ENCODE peak calls at places on chromosomes 13 and 19, in six cellular contexts. H is thoracic aorta, Z is GM23338, A is AG10803, D is GM13977, U is cardiac fibroblast. C is an unnamed sample.

GRCh38 chr19:16400911-16401675 is 70.7 kb downstream of the EPS15L1 start:
- DNase-seq in Z (no peak), H (peak; percentile 40), D (no peak), A (peak; percentile 23), U (no peak), C (no peak)

GRCh38 chr13:25910243-25910642 is 141.6 kb downstream of the SHISA2 start:
- DNase-seq in H (no peak), U (no peak), A (no peak), Z (no peak), D (no peak), C (no peak)

GRCh38 chr19:9352505-9352904 is 10.3 kb upstream of the ZNF177 start:
- DNase-seq in D (no peak), H (no peak), A (no peak), Z (no peak), U (no peak), C (no peak)

GRCh38 chr13:44810067-44810840 is 179.0 kb downstream of the NUFIP1 start:
- DNase-seq in D (no peak), Z (no peak), A (no peak), H (no peak), U (peak; percentile 69), C (no peak)

GRCh38 chr13:99750951-99751350 is 220.6 kb downstream of the ZIC5 start:
- DNase-seq in D (no peak), A (no peak), H (no peak), Z (no peak), U (no peak), C (no peak)

GRCh38 chr19:34837262-34837661 is 64.2 kb upstream of the ZNF599 start:
- DNase-seq in Z (no peak), A (no peak), H (no peak), D (no peak), U (peak; percentile 45), C (no peak)

GRCh38 chr19:33339016-33339749 is 34.3 kb upstream of the CEBPG start:
- DNase-seq in U (no peak), H (no peak), D (no peak), A (no peak), Z (no peak), C (no peak)

GRCh38 chr13:98997738-98998641 is 20.1 kb upstream of the DOCK9 start:
- DNase-seq in A (peak; percentile 89), Z (no peak), H (no peak), D (no peak), U (no peak), C (peak; percentile 57)

GRCh38 chr19:35015576-35016351 is 14.5 kb upstream of the SCN1B start:
- DNase-seq in U (peak; percentile 20), A (peak; percentile 9), H (no peak), D (no peak), Z (no peak), C (no peak)

GRCh38 chr13:40666905-40667621 is 622 bp upstream of the FOXO1 start:
- DNase-seq in Z (peak; percentile 70), U (no peak), H (no peak), D (peak; percentile 42), A (no peak), C (no peak)

GRCh38 chr19:17766543-17767131 is 15.4 kb downstream of the FCHO1 start:
- DNase-seq in U (peak; percentile 91), Z (peak; percentile 95), A (peak; percentile 77), H (no peak), D (no peak), C (peak; percentile 60)

GRCh38 chr19:15166700-15167099 is 34.1 kb downstream of the NOTCH3 start:
- DNase-seq in Z (peak; percentile 39), D (no peak), H (no peak), U (no peak), A (no peak), C (no peak)

GRCh38 chr19:15159251-15159650 is 41.5 kb downstream of the NOTCH3 start:
- DNase-seq in Z (peak; percentile 57), A (peak; percentile 17), H (no peak), D (no peak), U (peak; percentile 15), C (no peak)

GRCh38 chr19:15156391-15156790 is 44.4 kb downstream of the NOTCH3 start:
- DNase-seq in H (no peak), D (no peak), U (no peak), A (no peak), Z (no peak), C (no peak)

GRCh38 chr19:15161028-15161984 is 39.5 kb downstream of the NOTCH3 start:
- DNase-seq in A (peak; percentile 46), Z (peak; percentile 38), H (no peak), D (peak; percentile 76), U (peak; percentile 39), C (no peak)
- TF ChIP-seq CTCF in A (peak; percentile 62), Z (peak; percentile 54), H (no peak), D (peak; percentile 60), U (peak; percentile 56), C (peak; percentile 74)

DNA sequence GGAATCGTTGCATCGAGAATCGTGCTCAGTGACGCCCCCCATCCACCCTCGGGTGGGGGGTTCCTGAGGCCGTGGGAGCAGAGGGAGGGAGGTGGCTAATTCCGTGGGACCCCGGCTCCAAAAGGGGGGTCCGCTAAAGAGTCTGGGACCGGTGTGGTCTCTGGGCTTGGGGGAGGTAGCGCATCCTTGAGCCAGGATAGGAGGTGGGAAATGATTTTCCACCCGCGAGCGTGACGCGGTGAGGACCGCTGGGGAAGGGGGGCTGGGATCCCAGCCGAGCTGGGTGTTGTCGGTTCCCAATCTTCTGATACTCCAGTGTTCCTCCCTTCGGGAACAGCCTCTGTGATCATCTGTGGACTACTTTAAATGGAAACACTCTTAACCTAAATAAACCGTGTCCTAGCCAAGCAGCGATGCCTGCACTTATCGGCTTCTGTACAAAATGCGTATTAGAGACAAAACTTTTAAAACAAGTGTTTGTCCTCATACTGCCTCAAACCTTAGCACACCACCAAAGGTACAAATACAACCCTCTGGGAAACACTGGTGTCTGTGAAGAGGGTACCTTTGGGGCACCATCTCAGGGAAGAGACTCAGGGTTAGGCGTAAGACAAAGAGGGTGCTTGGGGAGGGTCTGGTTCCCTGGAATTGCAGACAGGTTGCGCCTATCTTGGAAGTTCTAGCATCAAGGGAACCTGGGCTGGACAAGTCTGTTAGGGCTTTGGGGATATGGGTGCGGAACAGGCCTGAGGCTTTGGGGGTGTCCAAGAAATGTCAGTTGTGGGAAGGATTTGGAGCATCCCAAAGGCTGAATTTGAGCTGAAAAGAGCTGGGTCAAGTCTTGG is 16.0 kb downstream of the KCNC3 start:
- DNase-seq in A (no peak), D (no peak), Z (peak; percentile 34), H (no peak), U (no peak), C (no peak)
- TF ChIP-seq CTCF in A (no peak), D (no peak), Z (no peak), H (no peak), U (no peak), C (no peak)

GRCh38 chr19:7901337-7901736 is 2.3 kb upstream of the MAP2K7 start:
- DNase-seq in Z (no peak), H (no peak), U (no peak), D (no peak), A (no peak), C (no peak)

GRCh38 chr19:7902796-7903243 is 857 bp upstream of the MAP2K7 start:
- DNase-seq in D (no peak), A (no peak), Z (no peak), U (no peak), H (no peak), C (no peak)

GRCh38 chr19:7904074-7905020 is 670 bp downstream of the MAP2K7 start:
- DNase-seq in A (no peak), Z (peak; percentile 49), U (no peak), H (no peak), D (peak; percentile 87), C (no peak)

GRCh38 chr19:7905298-7905697 is 1.6 kb downstream of the MAP2K7 start:
- DNase-seq in D (no peak), H (no peak), Z (no peak), U (no peak), A (no peak), C (no peak)

GRCh38 chr19:7903244-7904073 is at the start of gene MAP2K7:
- DNase-seq in H (peak; percentile 99), D (peak; percentile 100), Z (peak; percentile 100), U (peak; percentile 99), A (peak; percentile 98), C (peak; percentile 99)
- TF ChIP-seq CTCF in H (peak; percentile 44), D (peak; percentile 83), Z (peak; percentile 91), U (peak; percentile 28), A (peak; percentile 52), C (peak; percentile 77)

DNA sequence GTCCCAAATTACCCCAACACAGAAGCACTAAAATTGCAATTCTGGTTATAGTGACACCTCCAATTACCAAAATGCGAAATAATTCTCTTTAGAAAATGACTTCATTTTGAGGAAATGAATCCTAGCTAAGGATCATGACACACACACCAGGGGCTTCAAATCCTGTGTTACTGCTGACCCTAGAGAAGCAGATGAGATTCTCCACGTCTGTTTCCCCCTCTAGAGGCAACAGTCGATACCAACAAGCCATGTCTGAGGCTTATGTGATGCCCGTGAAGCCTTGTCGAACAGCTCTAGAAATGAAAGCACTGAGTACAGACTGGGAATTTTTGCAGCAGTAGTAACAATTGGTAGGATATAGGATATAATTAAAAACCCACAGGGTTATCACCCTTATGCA is 153.6 kb upstream of the TMTC4 start:
- DNase-seq in A (no peak), U (no peak), D (no peak), Z (peak; percentile 70), H (no peak), C (no peak)
- TF ChIP-seq CTCF in A (peak; percentile 8), U (no peak), D (peak; percentile 17), Z (peak; percentile 77), H (no peak), C (no peak)

GRCh38 chr19:10874019-10874418 is 2.7 kb downstream of the CARM1 start:
- DNase-seq in Z (no peak), H (no peak), A (no peak), U (no peak), D (no peak), C (no peak)

GRCh38 chr19:10872551-10873107 is 1.3 kb downstream of the CARM1 start:
- DNase-seq in Z (no peak), H (no peak), U (no peak), D (no peak), A (no peak), C (no peak)

GRCh38 chr19:10870955-10871603 is at the start of gene CARM1:
- DNase-seq in U (peak; percentile 100), D (peak; percentile 100), A (peak; percentile 98), H (peak; percentile 98), Z (peak; percentile 96), C (peak; percentile 95)

GRCh38 chr19:10870501-10870954 is 825 bp upstream of the CARM1 start:
- DNase-seq in H (no peak), Z (peak; percentile 95), A (no peak), D (no peak), U (no peak), C (no peak)

DNA sequence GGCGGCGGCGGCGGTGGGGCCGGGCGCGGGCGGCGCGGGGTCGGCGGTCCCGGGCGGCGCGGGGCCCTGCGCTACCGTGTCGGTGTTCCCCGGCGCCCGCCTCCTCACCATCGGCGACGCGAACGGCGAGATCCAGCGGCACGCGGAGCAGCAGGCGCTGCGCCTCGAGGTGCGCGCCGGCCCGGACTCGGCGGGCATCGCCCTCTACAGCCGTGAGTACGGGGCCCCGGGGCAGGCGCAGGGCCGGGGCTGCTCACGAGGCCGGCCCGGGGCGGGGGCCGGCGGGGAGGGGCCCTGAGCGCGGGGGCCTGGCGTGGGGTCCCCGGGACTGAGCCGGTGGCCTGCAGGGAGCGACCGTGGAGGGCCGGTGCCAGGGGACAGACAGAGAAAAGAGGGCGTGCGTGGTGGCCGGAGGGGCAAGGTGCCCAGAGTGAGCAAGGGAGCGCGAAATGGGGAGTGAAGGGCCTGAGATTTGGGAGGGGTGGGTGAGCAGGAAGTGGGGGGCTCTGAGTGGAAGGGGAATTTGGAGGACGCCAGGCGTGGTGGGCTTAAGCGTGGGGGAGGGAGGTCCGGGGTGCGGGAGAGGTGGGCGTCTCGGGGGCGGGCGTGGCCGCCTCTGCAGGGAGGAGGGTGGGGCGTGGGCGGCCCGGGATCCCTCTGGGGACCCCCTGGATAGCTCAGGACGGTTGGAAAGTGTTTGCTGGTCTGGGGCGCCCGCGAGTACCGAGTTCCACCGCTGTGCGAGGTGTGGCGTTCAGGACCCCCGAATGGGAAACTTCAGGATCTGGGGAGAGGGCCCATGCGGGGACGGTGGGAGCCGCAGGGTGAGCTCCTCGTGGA is 578 bp downstream of the CARM1 start:
- DNase-seq in D (peak; percentile 54), A (no peak), H (no peak), Z (peak; percentile 58), U (peak; percentile 20), C (no peak)
- TF ChIP-seq CTCF in D (no peak), A (peak; percentile 19), H (peak; percentile 45), Z (no peak), U (peak; percentile 17), C (peak; percentile 59)